ENCODE peak calls at places on chromosomes 11 and 22, in five cellular contexts. Z, W, L, S and T are unnamed samples.

GRCh38 chr11:107136892-107137291 is 118.6 kb upstream of the GUCY1A2 start:
- DNase-seq in L (no peak), S (no peak), W (no peak), Z (no peak), T (no peak)

GRCh38 chr11:86713552-86713951 is 41.1 kb upstream of the ME3 start:
- DNase-seq in L (no peak), Z (no peak), S (no peak), W (no peak), T (no peak)

GRCh38 chr22:48957311-48957986 is 870.2 kb downstream of the BRD1 start:
- DNase-seq in W (no peak), L (peak), S (no peak), Z (no peak), T (no peak)

GRCh38 chr11:48037709-48038468 is 57.5 kb downstream of the PTPRJ start:
- DNase-seq in Z (peak), S (no peak), L (no peak), W (peak), T (no peak)

GRCh38 chr22:45597460-45598192 is 74.0 kb upstream of the ATXN10 start:
- DNase-seq in W (no peak), S (no peak), L (peak), Z (no peak), T (no peak)

GRCh38 chr11:106389096-106389495 is 311.6 kb downstream of the AASDHPPT start:
- DNase-seq in L (no peak), Z (peak), S (peak), W (peak), T (peak)

GRCh38 chr11:44372989-44373388 is 63.0 kb upstream of the ALX4 start:
- DNase-seq in S (no peak), Z (no peak), W (no peak), L (no peak), T (no peak)

GRCh38 chr11:45089251-45089650 is 57.2 kb upstream of the PRDM11 start:
- DNase-seq in L (peak), S (no peak), Z (peak), W (peak), T (no peak)

GRCh38 chr11:117313103-117313502 is 3.0 kb downstream of the BACE1 start:
- DNase-seq in W (no peak), L (no peak), Z (no peak), S (no peak), T (no peak)

GRCh38 chr11:73194593-73194992 is 23.5 kb upstream of the P2RY2 start:
- DNase-seq in L (no peak), Z (no peak), W (no peak), S (no peak), T (no peak)

DNA sequence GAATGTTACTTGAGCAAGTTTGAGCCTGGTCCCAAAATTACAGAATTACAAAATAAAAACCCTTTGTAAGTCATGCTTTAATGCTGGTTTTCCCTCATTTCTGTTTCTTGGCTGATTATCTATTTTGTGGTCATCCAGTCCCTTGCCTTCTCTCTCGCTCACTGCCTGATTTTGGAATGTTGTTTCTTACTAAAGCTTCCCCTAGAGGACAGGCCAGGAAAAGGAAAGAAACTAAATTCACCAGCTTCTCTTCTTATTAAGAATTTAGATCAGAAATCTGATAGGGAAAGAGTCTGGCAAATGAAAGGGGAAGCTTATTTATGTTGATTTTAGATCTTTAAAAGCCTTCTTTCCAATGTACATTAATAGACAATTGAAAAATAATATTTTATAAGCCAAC is 16.6 kb upstream of the BDNF start:
- DNase-seq in S (no peak), L (no peak), Z (peak), W (peak), T (no peak)
- TF ChIP-seq CTCF in S (peak), L (no peak), Z (peak), W (peak), T (peak)

GRCh38 chr22:19757140-19757984 is 3.2 kb upstream of the TBX1 start:
- DNase-seq in Z (no peak), L (no peak), S (no peak), W (no peak), T (no peak)

GRCh38 chr22:19757985-19758895 is 2.3 kb upstream of the TBX1 start:
- DNase-seq in Z (no peak), S (no peak), L (no peak), W (no peak), T (no peak)

GRCh38 chr22:19755145-19755710 is 5.3 kb upstream of the TBX1 start:
- DNase-seq in W (no peak), Z (no peak), L (no peak), S (no peak), T (no peak)

GRCh38 chr22:19755722-19756287 is 4.8 kb upstream of the TBX1 start:
- DNase-seq in W (no peak), S (no peak), Z (no peak), L (no peak), T (no peak)

GRCh38 chr22:19756288-19757128 is 4.1 kb upstream of the TBX1 start:
- DNase-seq in Z (no peak), L (peak), S (no peak), W (no peak), T (no peak)
- H3K4me3 ChIP-seq in Z (no peak), L (no peak), S (no peak), W (no peak), T (no peak)

GRCh38 chr22:32517488-32517887 is 42.9 kb downstream of the FBXO7 start:
- DNase-seq in Z (no peak), S (no peak), L (no peak), W (no peak), T (no peak)

GRCh38 chr22:32518351-32518750 is 43.7 kb downstream of the FBXO7 start:
- DNase-seq in W (no peak), L (no peak), Z (peak), S (no peak), T (no peak)

GRCh38 chr22:32520612-32521011 is 46.0 kb downstream of the FBXO7 start:
- DNase-seq in Z (no peak), L (no peak), S (no peak), W (no peak), T (no peak)

GRCh38 chr22:32517921-32518320 is 43.3 kb downstream of the FBXO7 start:
- DNase-seq in L (no peak), Z (no peak), W (no peak), S (no peak), T (no peak)

DNA sequence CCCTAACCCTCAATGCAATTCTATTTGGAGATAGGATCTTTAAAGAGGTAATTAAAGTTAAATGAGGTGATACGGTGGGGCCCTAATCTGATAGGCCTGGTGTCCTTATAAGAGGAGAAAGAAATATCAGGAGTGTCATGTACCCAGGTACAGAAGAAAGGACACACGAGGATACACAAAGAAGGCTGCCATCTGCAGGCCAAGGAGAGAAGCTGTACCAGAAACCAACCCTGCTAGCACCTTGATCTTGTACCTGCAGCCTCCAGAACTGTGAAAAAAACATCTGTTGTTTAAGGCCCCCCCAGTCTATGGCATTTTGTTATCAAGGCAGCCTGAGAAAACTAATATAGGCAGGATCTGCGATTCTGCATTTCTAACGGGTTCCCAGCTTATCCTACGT is 44.2 kb downstream of the FBXO7 start:
- DNase-seq in W (no peak), Z (no peak), L (no peak), S (no peak), T (no peak)
- TF ChIP-seq CTCF in W (no peak), Z (peak), L (no peak), S (peak), T (peak)

GRCh38 chr11:50412832-50413231 is 380.2 kb downstream of the OR4C45 start:
- DNase-seq in W (no peak), L (no peak), S (no peak), Z (no peak), T (no peak)
- H3K4me3 ChIP-seq in W (no peak), L (no peak), S (no peak), Z (no peak), T (no peak)